ENCODE peak calls at places on chromosomes 12 and 14, in seven cellular contexts. One of them, this sample, is unnamed.

GRCh38 chr12:76595056-76595455 is 35.5 kb upstream of the OSBPL8 start:
- DNase-seq in GM04504: no peak
- DNase-seq in mucosa of gallbladder: no peak
- DNase-seq in HAP-1: no peak
- DNase-seq in RWPE1: no peak
- DNase-seq in iPS-NIHi11: no peak
- DNase-seq in foreskin fibroblast: no peak
- DNase-seq in this sample: peak

GRCh38 chr14:99122521-99123125 is 149.4 kb downstream of the BCL11B start:
- DNase-seq in iPS-NIHi11: no peak
- DNase-seq in RWPE1: no peak
- DNase-seq in mucosa of gallbladder: no peak
- DNase-seq in foreskin fibroblast: no peak
- DNase-seq in GM04504: no peak
- DNase-seq in HAP-1: no peak
- DNase-seq in this sample: no peak

GRCh38 chr12:128592345-128592744 is 231.4 kb downstream of the SLC15A4 start:
- DNase-seq in HAP-1: no peak
- DNase-seq in GM04504: no peak
- DNase-seq in iPS-NIHi11: no peak
- DNase-seq in RWPE1: no peak
- DNase-seq in mucosa of gallbladder: no peak
- DNase-seq in foreskin fibroblast: no peak
- DNase-seq in this sample: no peak

GRCh38 chr12:60169904-60170303 is 574.1 kb downstream of the SLC16A7 start:
- DNase-seq in HAP-1: no peak
- DNase-seq in iPS-NIHi11: no peak
- DNase-seq in mucosa of gallbladder: no peak
- DNase-seq in GM04504: no peak
- DNase-seq in foreskin fibroblast: no peak
- DNase-seq in RWPE1: no peak
- DNase-seq in this sample: no peak

GRCh38 chr14:34301107-34301734 is 160.8 kb downstream of the SPTSSA start:
- DNase-seq in foreskin fibroblast: no peak
- DNase-seq in iPS-NIHi11: peak
- DNase-seq in RWPE1: peak
- DNase-seq in GM04504: peak
- DNase-seq in mucosa of gallbladder: peak
- DNase-seq in HAP-1: peak
- DNase-seq in this sample: peak

GRCh38 chr14:92507174-92507768 is 6.3 kb upstream of the RIN3 start:
- DNase-seq in GM04504: no peak
- DNase-seq in RWPE1: no peak
- DNase-seq in foreskin fibroblast: no peak
- DNase-seq in HAP-1: no peak
- DNase-seq in mucosa of gallbladder: no peak
- DNase-seq in iPS-NIHi11: peak
- DNase-seq in this sample: no peak

GRCh38 chr12:95204141-95204866 is 13.0 kb downstream of the FGD6 start:
- DNase-seq in RWPE1: peak
- DNase-seq in iPS-NIHi11: peak
- DNase-seq in mucosa of gallbladder: peak
- DNase-seq in GM04504: no peak
- DNase-seq in foreskin fibroblast: peak
- DNase-seq in HAP-1: no peak
- DNase-seq in this sample: peak

GRCh38 chr14:93015039-93015438 is 92.1 kb downstream of the CHGA start:
- DNase-seq in HAP-1: no peak
- DNase-seq in iPS-NIHi11: no peak
- DNase-seq in RWPE1: no peak
- DNase-seq in foreskin fibroblast: no peak
- DNase-seq in mucosa of gallbladder: no peak
- DNase-seq in GM04504: no peak
- DNase-seq in this sample: no peak

GRCh38 chr12:54000105-54000773 is at the start of gene HOXC9:
- DNase-seq in HAP-1: no peak
- DNase-seq in GM04504: no peak
- DNase-seq in foreskin fibroblast: no peak
- DNase-seq in iPS-NIHi11: no peak
- DNase-seq in RWPE1: no peak
- DNase-seq in mucosa of gallbladder: no peak
- DNase-seq in this sample: peak

GRCh38 chr14:33285902-33286700 is 347.4 kb downstream of the NPAS3 start:
- DNase-seq in HAP-1: no peak
- DNase-seq in GM04504: no peak
- DNase-seq in iPS-NIHi11: no peak
- DNase-seq in foreskin fibroblast: no peak
- DNase-seq in mucosa of gallbladder: no peak
- DNase-seq in RWPE1: no peak
- DNase-seq in this sample: no peak

GRCh38 chr14:87975636-87976035 is 17.3 kb downstream of the GALC start:
- DNase-seq in GM04504: no peak
- DNase-seq in HAP-1: no peak
- DNase-seq in iPS-NIHi11: no peak
- DNase-seq in RWPE1: no peak
- DNase-seq in foreskin fibroblast: no peak
- DNase-seq in mucosa of gallbladder: no peak
- DNase-seq in this sample: no peak

GRCh38 chr12:4274960-4275868 is 1.7 kb downstream of the CCND2 start:
- DNase-seq in GM04504: no peak
- DNase-seq in foreskin fibroblast: no peak
- DNase-seq in RWPE1: peak
- DNase-seq in HAP-1: no peak
- DNase-seq in iPS-NIHi11: no peak
- DNase-seq in mucosa of gallbladder: no peak
- DNase-seq in this sample: peak

GRCh38 chr14:89429206-89430091 is 12.4 kb upstream of the FOXN3 start:
- DNase-seq in RWPE1: no peak
- DNase-seq in mucosa of gallbladder: no peak
- DNase-seq in GM04504: no peak
- DNase-seq in HAP-1: peak
- DNase-seq in iPS-NIHi11: no peak
- DNase-seq in foreskin fibroblast: no peak
- DNase-seq in this sample: no peak

GRCh38 chr14:77270361-77271112 is 469 bp downstream of the NGB start:
- DNase-seq in iPS-NIHi11: peak
- DNase-seq in HAP-1: no peak
- DNase-seq in GM04504: no peak
- DNase-seq in foreskin fibroblast: no peak
- DNase-seq in mucosa of gallbladder: no peak
- DNase-seq in RWPE1: no peak
- DNase-seq in this sample: no peak

GRCh38 chr14:81450100-81450531 is 50.0 kb upstream of the STON2 start:
- DNase-seq in RWPE1: no peak
- DNase-seq in iPS-NIHi11: peak
- DNase-seq in foreskin fibroblast: no peak
- DNase-seq in HAP-1: no peak
- DNase-seq in GM04504: no peak
- DNase-seq in mucosa of gallbladder: no peak
- DNase-seq in this sample: peak

GRCh38 chr12:24596768-24597388 is 352.0 kb downstream of the BCAT1 start:
- DNase-seq in iPS-NIHi11: peak
- DNase-seq in HAP-1: peak
- DNase-seq in RWPE1: peak
- DNase-seq in mucosa of gallbladder: no peak
- DNase-seq in GM04504: no peak
- DNase-seq in foreskin fibroblast: no peak
- DNase-seq in this sample: peak

GRCh38 chr12:105385141-105385540 is 54.6 kb downstream of the C12orf75 start:
- DNase-seq in RWPE1: no peak
- DNase-seq in foreskin fibroblast: no peak
- DNase-seq in mucosa of gallbladder: no peak
- DNase-seq in iPS-NIHi11: no peak
- DNase-seq in HAP-1: no peak
- DNase-seq in GM04504: peak
- DNase-seq in this sample: peak

GRCh38 chr12:84336231-84336630 is 576.4 kb downstream of the SLC6A15 start:
- DNase-seq in iPS-NIHi11: no peak
- DNase-seq in mucosa of gallbladder: no peak
- DNase-seq in RWPE1: no peak
- DNase-seq in GM04504: no peak
- DNase-seq in foreskin fibroblast: no peak
- DNase-seq in HAP-1: no peak
- DNase-seq in this sample: no peak

GRCh38 chr12:123995023-123995422 is 22.0 kb downstream of the ZNF664 start:
- DNase-seq in RWPE1: peak
- DNase-seq in mucosa of gallbladder: no peak
- DNase-seq in HAP-1: no peak
- DNase-seq in GM04504: no peak
- DNase-seq in foreskin fibroblast: peak
- DNase-seq in iPS-NIHi11: no peak
- DNase-seq in this sample: peak

GRCh38 chr14:72594099-72594901 is 299.6 kb downstream of the DPF3 start:
- DNase-seq in iPS-NIHi11: no peak
- DNase-seq in GM04504: no peak
- DNase-seq in mucosa of gallbladder: no peak
- DNase-seq in HAP-1: no peak
- DNase-seq in RWPE1: no peak
- DNase-seq in foreskin fibroblast: no peak
- DNase-seq in this sample: no peak

GRCh38 chr12:63862187-63863107 is 17.9 kb downstream of the SRGAP1 start:
- DNase-seq in foreskin fibroblast: no peak
- DNase-seq in RWPE1: no peak
- DNase-seq in GM04504: no peak
- DNase-seq in iPS-NIHi11: peak
- DNase-seq in mucosa of gallbladder: peak
- DNase-seq in HAP-1: peak
- DNase-seq in this sample: peak

GRCh38 chr12:46218509-46219095 is 50.2 kb downstream of the SLC38A1 start:
- DNase-seq in iPS-NIHi11: no peak
- DNase-seq in RWPE1: no peak
- DNase-seq in HAP-1: no peak
- DNase-seq in mucosa of gallbladder: no peak
- DNase-seq in foreskin fibroblast: no peak
- DNase-seq in GM04504: no peak
- DNase-seq in this sample: no peak

This sample was measured in AG20443.